ENCODE peak calls at places on chromosomes 12 and 14, in ten cellular contexts. A, M, E, O, X, L, Z, H, C and Q are unnamed samples.

GRCh38 chr12:17342381-17342961 is 736.5 kb upstream of the LMO3 start:
- DNase-seq in A (no peak), M (no peak), E (peak; percentile 36), O (no peak), X (no peak), L (no peak), Z (no peak), H (no peak), C (no peak), Q (no peak)

GRCh38 chr12:68223067-68223747 is 2.4 kb downstream of the IL26 start:
- DNase-seq in A (peak; percentile 90), M (peak; percentile 84), E (peak; percentile 91), O (peak; percentile 86), X (peak; percentile 51), L (peak; percentile 93), Z (peak; percentile 87), H (peak; percentile 94), C (peak; percentile 90), Q (peak; percentile 97)

GRCh38 chr12:119036878-119037493 is 55.6 kb downstream of the SRRM4 start:
- DNase-seq in A (no peak), M (no peak), E (peak; percentile 66), O (peak; percentile 16), X (no peak), L (no peak), Z (peak; percentile 14), H (peak; percentile 13), C (peak; percentile 34), Q (peak; percentile 1)

GRCh38 chr12:71441836-71442566 is 2.4 kb downstream of the LGR5 start:
- DNase-seq in A (no peak), M (no peak), E (no peak), O (no peak), X (no peak), L (no peak), Z (no peak), H (no peak), C (no peak), Q (no peak)

GRCh38 chr14:104263671-104264358 is 125.4 kb downstream of the KIF26A start:
- DNase-seq in A (peak; percentile 52), M (no peak), E (no peak), O (no peak), X (no peak), L (no peak), Z (no peak), H (no peak), C (no peak), Q (no peak)

GRCh38 chr14:99551034-99551922 is 52.7 kb downstream of the CCDC85C start:
- DNase-seq in A (no peak), M (no peak), E (no peak), O (no peak), X (no peak), L (no peak), Z (no peak), H (no peak), C (no peak), Q (no peak)

GRCh38 chr14:106417224-106418049 is 891.1 kb downstream of the TMEM121 start:
- DNase-seq in A (peak; percentile 66), M (no peak), E (peak; percentile 15), O (no peak), X (peak; percentile 82), L (no peak), Z (peak; percentile 36), H (no peak), C (peak; percentile 93), Q (peak; percentile 1)

GRCh38 chr14:22497671-22498093 is 91.3 kb downstream of the DAD1 start:
- DNase-seq in A (no peak), M (no peak), E (no peak), O (no peak), X (no peak), L (no peak), Z (no peak), H (no peak), C (no peak), Q (no peak)

DNA sequence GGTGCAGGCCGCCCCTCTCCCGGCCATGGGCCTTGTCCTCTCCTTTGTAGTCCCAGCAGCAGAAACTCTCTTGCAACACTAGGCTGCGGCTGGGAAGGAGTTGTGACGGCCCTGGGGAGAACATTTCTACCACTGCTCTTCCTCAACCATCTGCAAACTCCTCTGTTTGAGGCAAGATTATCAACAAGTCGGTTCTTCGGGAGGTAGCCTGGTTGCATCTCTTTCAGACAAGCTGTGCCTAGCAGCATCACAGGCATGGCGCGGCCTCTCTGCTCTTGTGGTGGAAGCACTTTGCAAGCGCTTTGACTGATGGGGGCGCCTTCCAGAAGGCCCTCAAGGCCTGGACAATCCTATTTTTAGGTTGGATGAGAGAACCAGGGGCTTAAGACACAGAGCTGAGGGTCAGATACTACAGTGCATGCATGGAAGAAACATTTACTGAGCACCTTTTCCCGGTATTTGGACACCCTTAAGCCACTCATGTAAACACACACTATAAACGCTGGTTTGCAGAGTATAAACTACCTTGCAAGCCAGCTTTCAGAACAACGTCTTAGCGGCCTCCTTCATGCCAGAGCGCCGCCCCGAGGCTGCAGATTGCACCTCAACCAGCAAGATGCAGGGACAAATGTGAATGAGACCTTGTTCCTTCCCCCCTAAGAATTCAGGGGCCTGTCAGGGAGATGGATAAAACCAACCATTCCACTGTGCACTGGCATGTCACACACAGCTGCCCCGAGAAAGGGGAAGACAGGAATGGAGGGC is 1.3 kb upstream of the PRIMA1 start:
- DNase-seq in A (peak; percentile 67), M (no peak), E (peak; percentile 42), O (no peak), X (no peak), L (no peak), Z (no peak), H (no peak), C (no peak), Q (no peak)
- H3K4me3 ChIP-seq in A (peak overlapping the region; percentile 84), M (peak overlapping the region; percentile 69), E (peak overlapping the region; percentile 94), O (no peak overlapping the region), X (no peak overlapping the region), L (no peak overlapping the region), Z (no peak overlapping the region), H (peak overlapping the region; percentile 37), C (no peak overlapping the region), Q (no peak overlapping the region)

GRCh38 chr12:120916561-120916960 is 12.4 kb upstream of the SPPL3 start:
- DNase-seq in A (no peak), M (no peak), E (no peak), O (no peak), X (no peak), L (no peak), Z (no peak), H (no peak), C (no peak), Q (no peak)

GRCh38 chr12:120920178-120920577 is 16.0 kb upstream of the SPPL3 start:
- DNase-seq in A (no peak), M (no peak), E (no peak), O (no peak), X (no peak), L (no peak), Z (no peak), H (no peak), C (no peak), Q (no peak)

GRCh38 chr12:120909633-120910318 is 5.6 kb upstream of the SPPL3 start:
- DNase-seq in A (no peak), M (no peak), E (no peak), O (no peak), X (no peak), L (no peak), Z (no peak), H (no peak), C (peak; percentile 45), Q (no peak)

GRCh38 chr12:120917748-120918147 is 13.6 kb upstream of the SPPL3 start:
- DNase-seq in A (no peak), M (no peak), E (no peak), O (no peak), X (no peak), L (no peak), Z (no peak), H (no peak), C (no peak), Q (no peak)

GRCh38 chr12:120914794-120915193 is 10.6 kb upstream of the SPPL3 start:
- DNase-seq in A (no peak), M (peak; percentile 76), E (no peak), O (no peak), X (no peak), L (no peak), Z (no peak), H (no peak), C (no peak), Q (no peak)
- H3K4me3 ChIP-seq in A (no peak overlapping the region), M (no peak overlapping the region), E (no peak overlapping the region), O (no peak overlapping the region), X (no peak overlapping the region), L (no peak overlapping the region), Z (no peak overlapping the region), H (no peak overlapping the region), C (no peak overlapping the region), Q (no peak overlapping the region)

GRCh38 chr14:56099081-56099797 is 19.0 kb upstream of the PELI2 start:
- DNase-seq in A (no peak), M (no peak), E (peak; percentile 20), O (no peak), X (no peak), L (peak; percentile 27), Z (no peak), H (no peak), C (no peak), Q (no peak)

GRCh38 chr14:56107615-56108014 is 10.6 kb upstream of the PELI2 start:
- DNase-seq in A (no peak), M (no peak), E (no peak), O (no peak), X (no peak), L (no peak), Z (no peak), H (no peak), C (no peak), Q (no peak)

GRCh38 chr14:56098021-56098420 is 20.2 kb upstream of the PELI2 start:
- DNase-seq in A (no peak), M (no peak), E (no peak), O (no peak), X (no peak), L (no peak), Z (no peak), H (no peak), C (no peak), Q (no peak)

GRCh38 chr14:56100556-56100955 is 17.7 kb upstream of the PELI2 start:
- DNase-seq in A (no peak), M (no peak), E (no peak), O (peak; percentile 34), X (no peak), L (peak; percentile 52), Z (no peak), H (no peak), C (no peak), Q (peak; percentile 15)

DNA sequence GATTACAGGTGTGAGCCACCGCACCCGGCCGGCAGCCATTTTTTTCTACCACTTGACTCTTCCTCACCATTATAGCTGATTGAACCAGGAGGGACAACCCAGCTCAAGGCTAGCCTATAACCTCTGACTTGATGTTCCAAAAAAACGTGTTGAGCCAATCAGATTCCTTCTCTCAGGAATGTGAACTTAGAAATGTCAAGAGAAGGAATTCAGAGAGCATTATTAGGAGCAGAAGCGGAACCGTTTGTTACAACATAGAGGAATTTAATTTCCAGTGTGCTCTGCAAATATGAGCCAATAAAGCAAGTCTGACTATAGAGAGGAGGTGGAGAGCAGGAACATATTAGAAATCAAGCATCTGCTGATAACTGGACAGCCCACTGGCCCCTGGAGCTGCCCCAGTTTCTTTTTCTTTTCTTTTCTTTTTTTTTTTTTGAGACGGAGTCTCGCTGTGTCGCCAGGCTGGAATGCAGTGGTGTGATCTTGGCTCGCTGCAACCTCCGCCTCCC is 15.3 kb upstream of the PELI2 start:
- DNase-seq in A (no peak), M (no peak), E (no peak), O (peak; percentile 39), X (no peak), L (no peak), Z (no peak), H (peak; percentile 33), C (no peak), Q (peak; percentile 27)
- H3K4me3 ChIP-seq in A (peak overlapping the region; percentile 27), M (no peak overlapping the region), E (no peak overlapping the region), O (no peak overlapping the region), X (no peak overlapping the region), L (no peak overlapping the region), Z (no peak overlapping the region), H (no peak overlapping the region), C (no peak overlapping the region), Q (no peak overlapping the region)

DNA sequence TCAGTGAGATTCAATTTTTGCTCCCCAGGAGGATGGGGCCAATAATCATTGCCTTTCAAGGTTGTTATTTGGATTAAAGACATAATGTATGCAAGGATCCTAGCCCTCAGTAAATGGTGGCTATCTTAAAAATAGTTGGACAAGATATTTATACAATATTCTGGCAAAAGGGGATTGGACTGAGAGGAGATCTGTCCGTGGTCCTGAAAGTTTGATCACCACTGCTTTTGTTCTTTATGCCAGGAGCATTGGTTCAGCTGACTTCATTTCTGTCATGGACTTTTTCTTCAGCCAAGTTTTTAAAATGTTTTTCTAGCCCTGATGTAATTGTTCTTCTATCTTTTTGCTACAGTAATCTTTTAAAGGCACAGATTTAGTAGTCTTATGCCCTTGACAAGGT is 70.2 kb upstream of the TCL1A start:
- DNase-seq in A (no peak), M (no peak), E (peak; percentile 78), O (peak; percentile 22), X (no peak), L (peak; percentile 49), Z (peak; percentile 25), H (peak; percentile 31), C (peak; percentile 34), Q (peak; percentile 40)
- H3K4me3 ChIP-seq in A (no peak overlapping the region), M (no peak overlapping the region), E (no peak overlapping the region), O (no peak overlapping the region), X (no peak overlapping the region), L (no peak overlapping the region), Z (no peak overlapping the region), H (no peak overlapping the region), C (no peak overlapping the region), Q (no peak overlapping the region)